ENCODE peak calls at places on chromosomes 1 and 21, in four cellular contexts. N is endothelial cell, E is NCI-H187 treated with DMSO at 0.1 percent for 48 hours, I is iris pigment epithelial cell. A is an unnamed sample.

GRCh38 chr1:226697151-226697575 is 41.9 kb downstream of the ITPKB start:
- DNase-seq in N (no peak), I (peak), E (no peak), A (no peak)

GRCh38 chr1:240242601-240243144 is 151.0 kb downstream of the FMN2 start:
- DNase-seq in I (peak), N (no peak), E (no peak), A (no peak)

GRCh38 chr21:30146558-30147282 is 19.9 kb downstream of the CLDN17 start:
- DNase-seq in N (no peak), I (no peak), E (no peak), A (no peak)

GRCh38 chr1:225458222-225458631 is 30.4 kb upstream of the LBR start:
- DNase-seq in I (peak), N (no peak), E (no peak), A (no peak)

GRCh38 chr1:183304466-183305122 is 113.6 kb downstream of the NMNAT2 start:
- DNase-seq in N (no peak), I (no peak), E (peak), A (no peak)

GRCh38 chr1:201517631-201518030 is 10.7 kb upstream of the CSRP1 start:
- DNase-seq in E (no peak), I (no peak), N (no peak), A (no peak)

GRCh38 chr1:225811622-225812487 is 1.9 kb downstream of the EPHX1 start:
- DNase-seq in E (no peak), N (peak), I (peak), A (no peak)

GRCh38 chr1:147534386-147534785 is 6.9 kb upstream of the BCL9 start:
- DNase-seq in N (no peak), I (peak), E (no peak), A (no peak)

GRCh38 chr1:204426035-204426436 is 14.4 kb upstream of the PPP1R15B start:
- DNase-seq in N (no peak), E (no peak), I (peak), A (no peak)

GRCh38 chr1:227356582-227357228 is 38.4 kb upstream of the CDC42BPA start:
- DNase-seq in I (no peak), E (no peak), N (no peak), A (no peak)

A was measured in suprapubic skin.